ENCODE peak calls at places on chromosomes 13 and 19, in ten cellular contexts. S is A549; O is choroid plexus epithelial cell; M is kidney epithelial cell; I is heart left ventricle; C is astrocyte of the spinal cord; E is neuronal stem cell; L is neural progenitor cell; G is HAP-1; H is CD8-positive, alpha-beta memory T cell. B is an unnamed sample.
A peak's percentile ranks its signal among the peaks of the same experiment; 100 is the strongest.

GRCh38 chr13:49220856-49221614 is 897 bp downstream of the MLNR start:
- DNase-seq in S (no peak), O (peak; percentile 18), M (no peak), I (no peak), C (no peak), E (no peak), L (peak; percentile 61), G (no peak), H (no peak), B (no peak)

GRCh38 chr13:50170447-50171037 is 155.3 kb downstream of the KCNRG start:
- DNase-seq in S (no peak), O (peak; percentile 62), M (no peak), I (no peak), C (peak; percentile 46), E (no peak), L (no peak), G (no peak), H (no peak), B (no peak)

GRCh38 chr19:14475251-14476073 is at the start of gene PTGER1:
- DNase-seq in S (no peak), O (peak; percentile 44), M (no peak), I (no peak), C (peak; percentile 23), E (no peak), L (peak; percentile 69), G (peak; percentile 62), H (no peak), B (no peak)

GRCh38 chr13:30808600-30808999 is 73.3 kb downstream of the ALOX5AP start:
- DNase-seq in S (no peak), O (peak; percentile 32), M (no peak), I (no peak), C (no peak), E (no peak), L (no peak), G (no peak), H (no peak), B (no peak)

GRCh38 chr13:77330009-77330471 is 3.1 kb upstream of the MYCBP2 start:
- DNase-seq in S (no peak), O (peak; percentile 42), M (no peak), I (no peak), C (no peak), E (no peak), L (no peak), G (no peak), H (no peak), B (no peak)

GRCh38 chr13:36453518-36453917 is 21.2 kb downstream of the CCNA1 start:
- DNase-seq in S (no peak), O (peak; percentile 59), M (no peak), I (no peak), C (peak; percentile 32), E (no peak), L (peak; percentile 45), G (no peak), H (no peak), B (no peak)

GRCh38 chr19:30799854-30800755 is 427.9 kb downstream of the ZNF536 start:
- DNase-seq in S (peak; percentile 83), O (no peak), M (no peak), I (peak; percentile 79), C (no peak), E (peak; percentile 50), L (peak; percentile 80), G (peak; percentile 79), H (no peak), B (no peak)

GRCh38 chr19:33132021-33132420 is at the start of gene WDR88:
- DNase-seq in S (no peak), O (no peak), M (no peak), I (peak; percentile 68), C (no peak), E (no peak), L (no peak), G (no peak), H (no peak), B (no peak)

GRCh38 chr13:80361883-80362327 is 21.0 kb upstream of the SPRY2 start:
- DNase-seq in S (no peak), O (no peak), M (no peak), I (no peak), C (no peak), E (peak; percentile 48), L (peak; percentile 83), G (no peak), H (no peak), B (no peak)

GRCh38 chr19:54209058-54209747 is 8.5 kb downstream of the RPS9 start:
- DNase-seq in S (no peak), O (peak; percentile 14), M (no peak), I (no peak), C (no peak), E (no peak), L (no peak), G (peak; percentile 50), H (no peak), B (no peak)

GRCh38 chr13:20945952-20946383 is 43.4 kb upstream of the XPO4 start:
- DNase-seq in S (no peak), O (peak; percentile 32), M (no peak), I (no peak), C (no peak), E (no peak), L (peak; percentile 34), G (no peak), H (no peak), B (no peak)

GRCh38 chr19:49182848-49183375 is 25.3 kb downstream of the TRPM4 start:
- DNase-seq in S (no peak), O (no peak), M (no peak), I (no peak), C (no peak), E (no peak), L (no peak), G (no peak), H (no peak), B (no peak)

GRCh38 chr19:53045536-53045935 is 996 bp downstream of the ERVV-2 start:
- DNase-seq in S (no peak), O (no peak), M (no peak), I (no peak), C (no peak), E (no peak), L (no peak), G (no peak), H (no peak), B (no peak)

GRCh38 chr13:73849292-73849691 is 284.9 kb downstream of the KLF12 start:
- DNase-seq in S (peak; percentile 1), O (peak; percentile 80), M (no peak), I (no peak), C (peak; percentile 57), E (peak; percentile 9), L (peak; percentile 64), G (peak; percentile 57), H (no peak), B (peak; percentile 11)

GRCh38 chr13:114065141-114065925 is 67.1 kb downstream of the RASA3 start:
- DNase-seq in S (peak; percentile 65), O (peak; percentile 99), M (peak; percentile 89), I (peak; percentile 89), C (peak; percentile 99), E (no peak), L (peak; percentile 63), G (peak; percentile 73), H (peak; percentile 60), B (peak; percentile 94)

GRCh38 chr13:30132623-30133553 is 174.5 kb downstream of the KATNAL1 start:
- DNase-seq in S (peak; percentile 76), O (peak; percentile 96), M (peak; percentile 64), I (peak; percentile 98), C (peak; percentile 90), E (peak; percentile 94), L (peak; percentile 96), G (peak; percentile 99), H (peak; percentile 87), B (peak; percentile 77)

GRCh38 chr19:40416918-40417713 is 3.9 kb upstream of the PRX start:
- DNase-seq in S (no peak), O (peak; percentile 12), M (no peak), I (no peak), C (no peak), E (no peak), L (no peak), G (no peak), H (no peak), B (no peak)

GRCh38 chr13:111049791-111050538 is 65.1 kb upstream of the ARHGEF7 start:
- DNase-seq in S (no peak), O (peak; percentile 44), M (no peak), I (no peak), C (peak; percentile 29), E (no peak), L (peak; percentile 46), G (peak; percentile 33), H (no peak), B (no peak)

DNA sequence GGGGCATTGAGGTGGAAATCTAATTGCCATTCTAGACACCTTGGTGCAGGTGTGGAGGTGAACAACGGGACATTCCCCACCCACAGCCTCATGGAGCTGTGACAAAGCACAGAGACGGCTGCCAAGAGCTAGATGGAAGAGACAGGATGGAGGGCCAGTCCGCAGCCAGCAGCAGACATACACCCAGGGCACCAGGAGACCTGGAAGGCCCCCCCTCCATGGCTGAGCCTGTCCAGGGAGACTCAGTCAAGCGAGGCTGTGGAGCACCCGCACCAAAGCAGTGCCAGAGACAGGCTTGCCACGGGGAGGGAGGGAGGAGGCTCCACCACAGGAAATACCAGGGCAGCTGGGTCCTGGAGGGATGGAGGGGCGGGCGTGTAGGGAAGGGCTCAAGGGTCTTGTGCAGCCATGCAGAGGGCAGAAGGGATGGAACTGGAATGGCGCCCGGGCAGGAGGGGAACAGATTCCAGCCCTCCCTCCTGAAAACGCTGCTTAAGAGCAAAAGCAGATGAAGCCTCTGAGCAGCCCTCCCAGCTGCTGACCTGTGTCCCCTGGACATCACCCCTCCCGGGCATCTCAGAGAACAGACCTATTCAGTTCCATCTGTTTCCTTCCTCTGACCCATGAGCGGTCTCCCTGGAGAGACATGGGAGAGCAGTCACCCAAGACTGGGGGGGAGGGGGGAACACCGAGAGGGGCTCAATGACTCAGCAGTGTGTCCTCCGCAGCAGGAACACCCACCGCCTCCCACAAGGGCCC is 14.4 kb downstream of the EPS15L1 start:
- DNase-seq in S (no peak), O (peak; percentile 67), M (no peak), I (peak; percentile 81), C (no peak), E (no peak), L (peak; percentile 23), G (no peak), H (no peak), B (no peak)
- H3K4me3 ChIP-seq in S (no peak overlapping the region), O (peak overlapping the region; percentile 14), M (peak overlapping the region; percentile 4), I (no peak overlapping the region), C (no peak overlapping the region), E (no peak overlapping the region), L (no peak overlapping the region), G (no peak overlapping the region), H (no peak overlapping the region), B (no peak overlapping the region)

GRCh38 chr19:16325671-16326400 is 1.2 kb downstream of the KLF2 start:
- DNase-seq in S (no peak), O (peak; percentile 28), M (no peak), I (peak; percentile 72), C (no peak), E (peak; percentile 51), L (peak; percentile 86), G (peak; percentile 30), H (peak; percentile 75), B (no peak)
- H3K4me3 ChIP-seq in S (peak overlapping the region; percentile 76), O (peak overlapping the region; percentile 70), M (peak overlapping the region; percentile 29), I (peak overlapping the region; percentile 88), C (peak overlapping the region; percentile 68), E (no peak overlapping the region), L (peak overlapping the region; percentile 41), G (peak overlapping the region; percentile 24), H (peak overlapping the region; percentile 100), B (peak overlapping the region; percentile 32)

GRCh38 chr19:36257512-36257876 is 42.6 kb downstream of the ZNF146 start:
- DNase-seq in S (no peak), O (no peak), M (no peak), I (peak; percentile 74), C (no peak), E (no peak), L (no peak), G (no peak), H (no peak), B (no peak)
- H3K4me3 ChIP-seq in S (no peak overlapping the region), O (peak overlapping the region; percentile 48), M (peak overlapping the region; percentile 27), I (peak overlapping the region; percentile 64), C (peak overlapping the region; percentile 37), E (no peak overlapping the region), L (no peak overlapping the region), G (no peak overlapping the region), H (no peak overlapping the region), B (peak overlapping the region; percentile 26)

GRCh38 chr19:10768936-10769335 is 51.1 kb downstream of the DNM2 start:
- DNase-seq in S (no peak), O (no peak), M (no peak), I (no peak), C (no peak), E (no peak), L (no peak), G (no peak), H (no peak), B (no peak)
- H3K4me3 ChIP-seq in S (no peak overlapping the region), O (no peak overlapping the region), M (no peak overlapping the region), I (no peak overlapping the region), C (no peak overlapping the region), E (no peak overlapping the region), L (no peak overlapping the region), G (no peak overlapping the region), H (no peak overlapping the region), B (no peak overlapping the region)

B was measured in HFF-Myc.